ENCODE peak calls at places on chromosomes 12 and 14, in eight cellular contexts. A, C, L, J, O, X, H and M are unnamed samples.

GRCh38 chr14:51167587-51168219 is 72.3 kb upstream of the TMX1 start:
- DNase-seq in A (no peak), C (no peak), L (no peak), J (peak), O (no peak), X (no peak), H (no peak), M (no peak)

GRCh38 chr12:63804746-63805145 is 25.0 kb downstream of the RXYLT1 start:
- DNase-seq in A (no peak), C (no peak), L (no peak), J (peak), O (no peak), X (no peak), H (no peak), M (no peak)

GRCh38 chr12:49089831-49090773 is 4.5 kb downstream of the DHH start:
- DNase-seq in A (no peak), C (no peak), L (peak), J (peak), O (no peak), X (peak), H (peak), M (peak)

GRCh38 chr12:3119192-3119744 is 42.1 kb downstream of the TSPAN9 start:
- DNase-seq in A (no peak), C (no peak), L (no peak), J (no peak), O (no peak), X (no peak), H (no peak), M (no peak)

GRCh38 chr14:52546318-52546670 is 6.0 kb downstream of the TXNDC16 start:
- DNase-seq in A (no peak), C (no peak), L (no peak), J (no peak), O (no peak), X (no peak), H (no peak), M (no peak)

GRCh38 chr12:25723921-25724491 is 170.9 kb upstream of the LMNTD1 start:
- DNase-seq in A (no peak), C (no peak), L (no peak), J (peak), O (no peak), X (no peak), H (no peak), M (no peak)

GRCh38 chr14:81268016-81268416 is 47.3 kb upstream of the GTF2A1 start:
- DNase-seq in A (no peak), C (peak), L (no peak), J (peak), O (no peak), X (no peak), H (no peak), M (no peak)

GRCh38 chr14:34436118-34436905 is 25.7 kb downstream of the SPTSSA start:
- DNase-seq in A (no peak), C (no peak), L (no peak), J (peak), O (no peak), X (peak), H (no peak), M (no peak)

GRCh38 chr12:51429705-51430104 is 5.1 kb downstream of the SLC4A8 start:
- DNase-seq in A (no peak), C (no peak), L (no peak), J (no peak), O (no peak), X (no peak), H (peak), M (no peak)

GRCh38 chr14:88535149-88535548 is 19.7 kb downstream of the PTPN21 start:
- DNase-seq in A (no peak), C (peak), L (no peak), J (no peak), O (no peak), X (no peak), H (no peak), M (no peak)

GRCh38 chr14:28949503-28949902 is 182.9 kb downstream of the FOXG1 start:
- DNase-seq in A (no peak), C (no peak), L (no peak), J (no peak), O (no peak), X (no peak), H (no peak), M (no peak)

GRCh38 chr12:12804432-12804886 is 8.7 kb upstream of the DDX47 start:
- DNase-seq in A (no peak), C (no peak), L (no peak), J (peak), O (no peak), X (peak), H (no peak), M (no peak)

GRCh38 chr12:71766202-71766601 is 11.5 kb downstream of the RAB21 start:
- DNase-seq in A (no peak), C (no peak), L (no peak), J (no peak), O (no peak), X (no peak), H (no peak), M (peak)

GRCh38 chr14:78690836-78691235 is 520.7 kb downstream of the NRXN3 start:
- DNase-seq in A (no peak), C (no peak), L (no peak), J (peak), O (no peak), X (no peak), H (no peak), M (no peak)

GRCh38 chr12:88638956-88639355 is 58.7 kb upstream of the KITLG start:
- DNase-seq in A (no peak), C (no peak), L (no peak), J (peak), O (no peak), X (peak), H (no peak), M (no peak)

GRCh38 chr12:123917337-123917850 is 55.2 kb downstream of the CCDC92 start:
- DNase-seq in A (no peak), C (no peak), L (peak), J (no peak), O (no peak), X (no peak), H (no peak), M (no peak)

GRCh38 chr12:45049912-45050318 is 984 bp downstream of the DBX2 start:
- DNase-seq in A (no peak), C (peak), L (no peak), J (peak), O (no peak), X (no peak), H (no peak), M (no peak)

GRCh38 chr12:59041241-59042121 is 121.2 kb upstream of the LRIG3 start:
- DNase-seq in A (no peak), C (peak), L (no peak), J (peak), O (no peak), X (peak), H (no peak), M (no peak)

GRCh38 chr12:113135178-113136127 is at the start of gene RASAL1:
- DNase-seq in A (peak), C (peak), L (peak), J (no peak), O (no peak), X (no peak), H (peak), M (peak)

GRCh38 chr14:57293851-57294837 is 25.4 kb downstream of the AP5M1 start:
- DNase-seq in A (no peak), C (peak), L (no peak), J (peak), O (no peak), X (no peak), H (no peak), M (no peak)

GRCh38 chr12:4562034-4562657 is at the start of gene DYRK4:
- DNase-seq in A (peak), C (peak), L (peak), J (peak), O (peak), X (peak), H (no peak), M (peak)